ENCODE peak calls at places on chromosomes 16 and 17, in ten cellular contexts. K is K562, E is ascending aorta, Y is cardiac muscle cell, X is IMR-90, B is mesenchymal stem cell, O is heart left ventricle, Z is H9, P is transverse colon, I is body of pancreas. W is an unnamed sample.

GRCh38 chr17:35373984-35374765 is 754 bp upstream of the SLFN11 start:
- DNase-seq in K (no peak), E (peak), Y (peak), X (peak), B (peak), O (peak), Z (peak), P (peak), I (peak), W (peak)

GRCh38 chr17:35341465-35341992 is 31.9 kb downstream of the SLFN11 start:
- DNase-seq in K (no peak), E (no peak), Y (no peak), X (no peak), B (no peak), O (peak), Z (no peak), P (no peak), I (no peak), W (no peak)

GRCh38 chr17:62565817-62566216 is 61.7 kb upstream of the MRC2 start:
- DNase-seq in K (no peak), E (no peak), Y (peak), X (peak), B (peak), O (no peak), Z (no peak), P (no peak), I (no peak), W (no peak)

GRCh38 chr17:83053779-83054451 is 25.5 kb upstream of the METRNL start:
- DNase-seq in K (no peak), E (peak), Y (no peak), X (no peak), B (no peak), O (peak), Z (no peak), P (no peak), I (no peak), W (no peak)

GRCh38 chr17:56514899-56515298 is 78.6 kb upstream of the NOG start:
- DNase-seq in K (no peak), E (no peak), Y (no peak), X (no peak), B (no peak), O (no peak), Z (no peak), P (no peak), I (no peak), W (no peak)

GRCh38 chr16:86213427-86214205 is 296.7 kb upstream of the FOXF1 start:
- DNase-seq in K (no peak), E (peak), Y (no peak), X (no peak), B (no peak), O (no peak), Z (no peak), P (no peak), I (no peak), W (no peak)

GRCh38 chr17:39928868-39929651 is 1.5 kb downstream of the LRRC3C start:
- DNase-seq in K (no peak), E (no peak), Y (peak), X (peak), B (peak), O (no peak), Z (no peak), P (no peak), I (no peak), W (no peak)

GRCh38 chr16:57192146-57192545 is 6.0 kb downstream of the RSPRY1 start:
- DNase-seq in K (no peak), E (no peak), Y (no peak), X (peak), B (no peak), O (no peak), Z (no peak), P (no peak), I (no peak), W (no peak)

GRCh38 chr16:63925221-63925620 is 1196.6 kb downstream of the CDH11 start:
- DNase-seq in K (no peak), E (no peak), Y (no peak), X (no peak), B (no peak), O (no peak), Z (no peak), P (no peak), I (no peak), W (no peak)

GRCh38 chr17:72150632-72151460 is 30.0 kb downstream of the SOX9 start:
- DNase-seq in K (no peak), E (no peak), Y (peak), X (no peak), B (no peak), O (no peak), Z (peak), P (no peak), I (no peak), W (peak)

GRCh38 chr17:78174870-78175642 is 6.7 kb downstream of the SYNGR2 start:
- DNase-seq in K (no peak), E (no peak), Y (no peak), X (no peak), B (no peak), O (no peak), Z (peak), P (peak), I (peak), W (peak)

GRCh38 chr16:89040861-89041570 is 52.6 kb upstream of the ACSF3 start:
- DNase-seq in K (no peak), E (no peak), Y (no peak), X (no peak), B (no peak), O (peak), Z (no peak), P (no peak), I (no peak), W (no peak)

GRCh38 chr17:27323538-27324212 is 29.8 kb downstream of the WSB1 start:
- DNase-seq in K (peak), E (peak), Y (peak), X (peak), B (peak), O (peak), Z (peak), P (peak), I (peak), W (no peak)

GRCh38 chr16:88118376-88118775 is 167.1 kb downstream of the BANP start:
- DNase-seq in K (no peak), E (no peak), Y (peak), X (no peak), B (no peak), O (no peak), Z (no peak), P (no peak), I (no peak), W (no peak)

GRCh38 chr17:70137451-70138230 is 31.7 kb upstream of the KCNJ2 start:
- DNase-seq in K (no peak), E (peak), Y (peak), X (peak), B (peak), O (peak), Z (no peak), P (peak), I (peak), W (peak)

GRCh38 chr17:9022553-9023388 is 1.5 kb downstream of the NTN1 start:
- DNase-seq in K (no peak), E (peak), Y (peak), X (no peak), B (peak), O (peak), Z (peak), P (no peak), I (no peak), W (no peak)

GRCh38 chr17:68886401-68886800 is 68.8 kb downstream of the ABCA8 start:
- DNase-seq in K (no peak), E (no peak), Y (no peak), X (no peak), B (peak), O (no peak), Z (no peak), P (no peak), I (no peak), W (no peak)

GRCh38 chr16:79618712-79619050 is 18.1 kb upstream of the MAF start:
- DNase-seq in K (no peak), E (no peak), Y (no peak), X (no peak), B (no peak), O (no peak), Z (no peak), P (no peak), I (no peak), W (no peak)

GRCh38 chr16:72434159-72434558 is 262.2 kb upstream of the PMFBP1 start:
- DNase-seq in K (no peak), E (no peak), Y (peak), X (peak), B (peak), O (no peak), Z (no peak), P (no peak), I (no peak), W (no peak)

GRCh38 chr16:66429290-66429962 is 2.3 kb downstream of the BEAN1 start:
- DNase-seq in K (peak), E (peak), Y (no peak), X (no peak), B (no peak), O (no peak), Z (no peak), P (no peak), I (no peak), W (no peak)

GRCh38 chr16:29820730-29821662 is 734 bp downstream of the MVP start:
- DNase-seq in K (no peak), E (no peak), Y (no peak), X (no peak), B (peak), O (peak), Z (no peak), P (peak), I (peak), W (no peak)

GRCh38 chr17:80921159-80921558 is 70.5 kb upstream of the CHMP6 start:
- DNase-seq in K (no peak), E (no peak), Y (no peak), X (no peak), B (no peak), O (peak), Z (no peak), P (no peak), I (no peak), W (no peak)

GRCh38 chr16:80913397-80913796 is 93.3 kb downstream of the CMC2 start:
- DNase-seq in K (no peak), E (no peak), Y (no peak), X (no peak), B (no peak), O (no peak), Z (no peak), P (no peak), I (no peak), W (no peak)

GRCh38 chr17:59627770-59628171 is 8.1 kb downstream of the CLTC start:
- DNase-seq in K (no peak), E (no peak), Y (no peak), X (no peak), B (peak), O (no peak), Z (no peak), P (no peak), I (no peak), W (no peak)

GRCh38 chr16:84024854-84025253 is 17.7 kb downstream of the SLC38A8 start:
- DNase-seq in K (no peak), E (no peak), Y (peak), X (peak), B (peak), O (no peak), Z (no peak), P (no peak), I (no peak), W (no peak)

GRCh38 chr16:69890114-69890890 is 60.8 kb upstream of the CLEC18A start:
- DNase-seq in K (no peak), E (peak), Y (peak), X (peak), B (peak), O (peak), Z (peak), P (peak), I (peak), W (peak)

GRCh38 chr16:46908540-46909372 is 24.6 kb downstream of the GPT2 start:
- DNase-seq in K (peak), E (peak), Y (peak), X (peak), B (peak), O (no peak), Z (peak), P (peak), I (peak), W (no peak)

GRCh38 chr16:63461248-63461841 is 1425.1 kb upstream of the CDH8 start:
- DNase-seq in K (no peak), E (no peak), Y (peak), X (peak), B (peak), O (no peak), Z (peak), P (no peak), I (no peak), W (no peak)

GRCh38 chr16:81647527-81647926 is 131.6 kb upstream of the PLCG2 start:
- DNase-seq in K (peak), E (no peak), Y (no peak), X (peak), B (peak), O (no peak), Z (peak), P (no peak), I (no peak), W (no peak)

GRCh38 chr17:36544049-36544319 is 735 bp upstream of the GGNBP2 start:
- DNase-seq in K (no peak), E (peak), Y (peak), X (peak), B (peak), O (peak), Z (peak), P (no peak), I (peak), W (no peak)

GRCh38 chr16:20918486-20919239 is 18.1 kb downstream of the LYRM1 start:
- DNase-seq in K (peak), E (peak), Y (peak), X (peak), B (peak), O (peak), Z (no peak), P (no peak), I (peak), W (no peak)

GRCh38 chr16:87056083-87056482 is 261.1 kb downstream of the C16orf95 start:
- DNase-seq in K (no peak), E (peak), Y (peak), X (peak), B (no peak), O (no peak), Z (peak), P (no peak), I (no peak), W (no peak)

GRCh38 chr16:2591476-2592240 is 53.8 kb downstream of the PDPK1 start:
- DNase-seq in K (no peak), E (no peak), Y (no peak), X (no peak), B (no peak), O (no peak), Z (no peak), P (no peak), I (no peak), W (no peak)

GRCh38 chr17:47324224-47325020 is 667 bp downstream of the EFCAB13 start:
- DNase-seq in K (no peak), E (peak), Y (peak), X (peak), B (peak), O (peak), Z (peak), P (peak), I (peak), W (peak)

DNA sequence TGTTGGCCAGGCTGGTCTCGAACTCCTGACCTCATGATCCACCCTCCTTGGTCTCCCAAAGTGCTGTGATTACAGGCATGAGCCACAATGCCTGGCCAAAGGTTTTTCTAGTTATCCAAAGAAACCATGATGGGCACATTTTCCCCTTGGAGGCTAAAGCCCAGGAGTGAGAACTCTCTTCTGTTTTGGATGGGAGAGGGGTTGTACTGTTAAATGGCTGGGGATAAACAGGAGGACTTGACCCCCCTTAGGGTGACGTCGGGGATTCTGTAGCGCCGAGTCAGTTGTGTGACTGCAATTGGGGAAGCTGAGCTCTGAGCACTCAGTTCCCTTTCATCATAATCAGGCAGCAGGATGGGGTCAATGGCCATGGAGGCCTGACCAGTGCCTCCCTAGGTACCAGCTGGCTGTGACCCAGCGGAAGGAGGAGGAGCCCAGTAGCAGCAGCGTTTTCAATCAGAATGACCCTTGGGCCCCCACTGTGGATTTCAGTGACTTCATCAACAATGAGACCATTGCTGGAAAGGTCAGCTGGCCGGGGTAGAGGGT is 4.1 kb downstream of the AOC3 start:
- DNase-seq in K (no peak), E (no peak), Y (no peak), X (no peak), B (no peak), O (no peak), Z (no peak), P (no peak), I (no peak), W (no peak)
- H3K27ac ChIP-seq in K (no peak), E (no peak), Y (no peak), X (no peak), B (no peak), O (no peak), Z (no peak), P (peak), I (no peak), W (no peak)

DNA sequence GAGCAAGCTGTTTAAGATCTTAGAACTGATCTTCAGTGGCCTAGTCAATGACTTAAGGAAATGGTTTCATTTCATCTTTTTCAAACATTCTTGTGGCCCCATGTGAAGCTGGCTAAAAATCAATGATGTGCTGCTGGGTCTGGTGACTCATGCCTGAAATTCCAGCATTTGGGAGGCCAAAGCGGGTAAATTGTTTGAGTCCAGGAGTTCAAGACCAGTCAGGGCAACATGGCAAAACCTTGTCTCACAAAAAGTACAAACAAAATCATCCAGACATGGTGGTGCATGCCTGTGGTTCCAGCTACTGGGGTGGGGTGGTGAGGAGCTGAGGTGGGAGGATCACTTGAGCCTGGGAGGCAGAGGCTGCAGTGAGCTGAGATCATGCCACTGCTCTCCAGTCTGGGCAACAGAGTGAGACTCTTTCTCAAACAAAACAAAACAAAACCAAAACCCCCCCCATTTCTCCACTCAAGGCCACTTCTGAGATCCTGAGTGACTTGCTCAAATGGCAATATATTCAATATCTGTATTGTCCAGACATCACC is 17.4 kb upstream of the COL1A1 start:
- DNase-seq in K (no peak), E (no peak), Y (peak), X (peak), B (peak), O (no peak), Z (no peak), P (no peak), I (no peak), W (no peak)
- H3K27ac ChIP-seq in K (no peak), E (peak), Y (peak), X (peak), B (peak), O (peak), Z (no peak), P (peak), I (no peak), W (no peak)

GRCh38 chr17:50219939-50220465 is 18.6 kb upstream of the COL1A1 start:
- DNase-seq in K (no peak), E (no peak), Y (peak), X (peak), B (peak), O (peak), Z (no peak), P (no peak), I (no peak), W (no peak)

GRCh38 chr17:50220811-50221210 is 19.4 kb upstream of the COL1A1 start:
- DNase-seq in K (no peak), E (no peak), Y (no peak), X (no peak), B (no peak), O (no peak), Z (peak), P (no peak), I (no peak), W (no peak)

GRCh38 chr17:50218071-50218759 is 16.8 kb upstream of the COL1A1 start:
- DNase-seq in K (no peak), E (no peak), Y (peak), X (peak), B (peak), O (no peak), Z (no peak), P (no peak), I (no peak), W (no peak)

GRCh38 chr17:50221500-50222480 is 20.4 kb upstream of the COL1A1 start:
- DNase-seq in K (no peak), E (peak), Y (peak), X (peak), B (peak), O (peak), Z (no peak), P (no peak), I (no peak), W (no peak)

DNA sequence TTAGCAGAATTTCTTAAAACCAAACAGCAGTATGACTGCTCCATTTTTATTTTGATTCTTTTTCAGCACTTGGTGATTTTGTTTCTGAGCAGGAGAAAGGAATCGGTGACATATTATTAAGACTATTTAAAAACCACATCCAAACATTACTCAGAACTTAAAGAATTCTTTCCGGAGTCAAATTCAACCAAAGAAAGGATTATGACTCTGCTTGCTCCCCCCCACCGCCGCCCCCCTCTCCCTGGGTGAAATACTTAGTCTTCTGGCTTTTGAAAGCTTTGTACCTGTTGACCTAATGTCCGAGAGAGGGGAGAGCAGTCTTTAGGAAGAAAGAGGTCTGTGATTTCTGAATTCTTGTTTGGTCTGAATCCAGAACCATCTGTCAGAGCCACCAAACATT is 17.9 kb upstream of the COL1A1 start:
- DNase-seq in K (no peak), E (no peak), Y (peak), X (peak), B (peak), O (no peak), Z (no peak), P (no peak), I (no peak), W (no peak)
- H3K27ac ChIP-seq in K (no peak), E (peak), Y (peak), X (peak), B (peak), O (peak), Z (no peak), P (peak), I (no peak), W (no peak)

DNA sequence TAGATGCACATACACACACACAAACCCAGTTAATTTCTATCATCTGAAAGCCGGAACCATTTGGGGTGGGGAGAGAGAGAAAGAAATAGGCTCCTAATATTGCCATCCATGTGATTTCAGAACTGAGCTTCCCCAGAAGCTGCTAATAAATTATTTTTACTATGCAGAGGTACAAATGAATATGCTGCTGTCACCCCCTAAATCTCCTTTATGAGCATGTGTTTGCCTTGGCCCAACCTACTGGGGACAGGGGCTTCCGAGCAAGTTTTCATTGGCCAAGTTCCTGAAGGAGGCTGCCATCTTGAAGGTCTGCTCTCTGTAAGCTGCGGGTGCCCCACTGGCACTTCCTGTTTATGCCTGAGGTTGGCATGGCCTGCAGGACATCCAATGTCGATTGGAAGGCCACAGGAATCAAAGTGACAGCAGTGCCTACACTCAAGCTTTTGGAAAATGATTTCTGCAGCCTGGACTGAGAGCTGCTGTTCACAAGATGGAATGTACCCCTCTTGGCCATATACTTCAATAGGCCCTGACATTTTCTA is 194.7 kb downstream of the XYLT1 start:
- DNase-seq in K (no peak), E (no peak), Y (no peak), X (no peak), B (no peak), O (no peak), Z (no peak), P (no peak), I (no peak), W (no peak)
- H3K27ac ChIP-seq in K (no peak), E (no peak), Y (no peak), X (no peak), B (no peak), O (no peak), Z (no peak), P (peak), I (peak), W (no peak)